ENCODE peak calls at places on chromosomes 3 and 15, in nine cellular contexts. Y is colonic mucosa; U is HCT116; M is A673; K is RWPE1; J is ovary; D is left lung; C is neuronal stem cell; L is effector memory CD4-positive, alpha-beta T cell. B is an unnamed sample.

GRCh38 chr3:115019900-115020299 is 127.2 kb downstream of the ZBTB20 start:
- DNase-seq in K (no peak), M (no peak), L (no peak), C (no peak), D (no peak), Y (no peak), J (no peak), U (no peak), B (peak)

GRCh38 chr3:7194081-7194835 is 333.3 kb downstream of the GRM7 start:
- DNase-seq in M (no peak), U (no peak), K (no peak), J (no peak), L (no peak), Y (no peak), D (no peak), C (no peak), B (no peak)

GRCh38 chr3:100614941-100615340 is 5.5 kb downstream of the ADGRG7 start:
- DNase-seq in M (no peak), Y (no peak), U (no peak), C (no peak), K (no peak), L (no peak), J (no peak), D (no peak), B (no peak)

GRCh38 chr3:39275052-39275451 is 4.8 kb downstream of the CX3CR1 start:
- DNase-seq in D (no peak), C (no peak), U (no peak), Y (no peak), L (no peak), M (no peak), K (no peak), J (no peak), B (no peak)

GRCh38 chr3:151838574-151839312 is 24.8 kb downstream of the AADAC start:
- DNase-seq in K (peak), D (no peak), U (peak), L (no peak), Y (peak), C (peak), J (peak), M (peak), B (peak)

GRCh38 chr3:183155499-183155898 is 7.0 kb downstream of the LAMP3 start:
- DNase-seq in C (no peak), Y (no peak), J (no peak), D (no peak), M (no peak), K (no peak), L (no peak), U (no peak), B (no peak)

GRCh38 chr15:74396445-74397238 is 29.2 kb upstream of the CYP11A1 start:
- DNase-seq in Y (no peak), L (no peak), D (no peak), M (no peak), K (peak), U (peak), J (no peak), C (no peak), B (no peak)

GRCh38 chr15:33148129-33148850 is 46.2 kb downstream of the FMN1 start:
- DNase-seq in D (no peak), C (no peak), M (no peak), Y (no peak), K (no peak), J (no peak), U (no peak), L (no peak), B (no peak)

GRCh38 chr3:98746882-98747281 is 16.3 kb upstream of the ST3GAL6 start:
- DNase-seq in U (no peak), J (no peak), K (no peak), D (no peak), Y (no peak), M (no peak), C (no peak), L (no peak), B (no peak)

GRCh38 chr3:133841196-133841595 is 35.6 kb downstream of the SRPRB start:
- DNase-seq in D (no peak), K (no peak), Y (no peak), C (no peak), L (no peak), J (no peak), U (no peak), M (no peak), B (no peak)

GRCh38 chr3:66629431-66630368 is 128.9 kb upstream of the LRIG1 start:
- DNase-seq in L (no peak), U (no peak), Y (no peak), J (no peak), C (no peak), K (no peak), M (no peak), D (no peak), B (no peak)

GRCh38 chr3:142889263-142890014 is 556 bp upstream of the PCOLCE2 start:
- DNase-seq in J (no peak), L (no peak), Y (no peak), U (no peak), M (peak), D (no peak), C (no peak), K (no peak), B (no peak)

GRCh38 chr15:41819455-41820050 is 8.3 kb upstream of the JMJD7 start:
- DNase-seq in M (no peak), C (no peak), D (no peak), Y (no peak), J (no peak), L (no peak), U (no peak), K (no peak), B (no peak)

GRCh38 chr15:56918907-56919707 is 663 bp downstream of the TCF12 start:
- DNase-seq in Y (peak), K (peak), C (peak), J (peak), D (peak), M (peak), L (peak), U (no peak), B (peak)

GRCh38 chr3:150830094-150830681 is 67.2 kb upstream of the SIAH2 start:
- DNase-seq in K (no peak), D (no peak), U (peak), C (no peak), L (no peak), J (no peak), Y (no peak), M (peak), B (no peak)

GRCh38 chr3:114624676-114625181 is 330.9 kb downstream of the TIGIT start:
- DNase-seq in Y (peak), J (peak), U (peak), L (no peak), M (peak), D (peak), K (peak), C (no peak), B (peak)

GRCh38 chr3:55408193-55408826 is 78.8 kb downstream of the WNT5A start:
- DNase-seq in L (no peak), Y (peak), U (no peak), C (no peak), J (no peak), D (no peak), K (no peak), M (no peak), B (no peak)

GRCh38 chr15:52124270-52124878 is 11.8 kb upstream of the BCL2L10 start:
- DNase-seq in U (no peak), L (no peak), C (no peak), M (no peak), Y (no peak), J (no peak), D (no peak), K (peak), B (no peak)

GRCh38 chr15:98875309-98875708 is 132.3 kb downstream of the PGPEP1L start:
- DNase-seq in Y (no peak), M (no peak), U (no peak), D (no peak), J (no peak), C (no peak), K (no peak), L (no peak), B (no peak)

GRCh38 chr15:99407716-99408115 is 156.4 kb downstream of the LRRC28 start:
- DNase-seq in K (no peak), C (no peak), M (no peak), J (no peak), D (no peak), L (no peak), Y (no peak), U (no peak), B (no peak)

GRCh38 chr15:71806452-71806931 is 3.9 kb upstream of the NR2E3 start:
- DNase-seq in Y (no peak), M (peak), U (no peak), K (no peak), D (no peak), J (no peak), L (no peak), C (no peak), B (no peak)

GRCh38 chr15:41013698-41014414 is 60.6 kb downstream of the CHAC1 start:
- DNase-seq in K (no peak), U (no peak), L (no peak), D (no peak), C (no peak), Y (no peak), J (no peak), M (peak), B (no peak)

GRCh38 chr3:163916596-163917560 is 1161.4 kb downstream of the SI start:
- DNase-seq in Y (no peak), D (no peak), L (no peak), J (no peak), C (peak), M (peak), U (peak), K (no peak), B (peak)

GRCh38 chr3:108329508-108329907 is 33.2 kb downstream of the HHLA2 start:
- DNase-seq in L (no peak), U (no peak), J (no peak), M (no peak), K (no peak), Y (no peak), D (no peak), C (no peak), B (no peak)

GRCh38 chr3:12571986-12572385 is 15.1 kb downstream of the MKRN2 start:
- DNase-seq in C (no peak), K (no peak), U (no peak), Y (no peak), D (no peak), J (no peak), M (no peak), L (no peak), B (no peak)

DNA sequence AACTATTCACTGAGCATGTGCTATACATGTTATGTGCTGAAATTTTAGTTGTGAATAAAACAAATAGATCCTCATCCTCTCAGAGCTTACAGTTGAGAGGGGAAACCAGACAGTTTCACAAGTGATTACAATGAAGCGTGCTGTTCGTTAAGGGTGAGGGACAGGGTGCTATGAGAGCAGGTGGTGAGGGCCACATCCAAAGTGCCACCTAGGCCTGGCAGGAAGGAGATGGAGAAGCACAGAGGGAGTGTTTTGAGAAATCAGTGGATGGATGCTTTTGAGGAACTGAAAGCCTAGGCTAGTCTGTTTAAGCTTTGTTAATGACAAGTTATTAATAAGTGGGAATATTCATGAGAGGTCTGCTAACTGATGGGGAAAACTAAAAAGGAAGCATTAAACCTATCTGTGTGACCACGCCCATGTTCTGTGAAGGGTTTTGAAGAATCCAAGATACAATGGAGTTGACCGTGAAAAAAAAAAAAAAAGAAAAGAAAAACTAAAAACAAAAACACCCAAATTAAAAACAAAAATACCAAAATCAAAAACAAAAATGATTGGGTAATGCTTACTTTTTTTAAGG is 7.3 kb downstream of the MCTP2 start:
- DNase-seq in M (no peak), L (no peak), J (no peak), C (no peak), Y (no peak), U (no peak), D (no peak), K (no peak), B (no peak)
- H3K27ac ChIP-seq in M (no peak), L (no peak), J (no peak), C (no peak), Y (peak), U (no peak), D (no peak), K (peak), B (no peak)

GRCh38 chr3:171965088-171965712 is 74.2 kb upstream of the FNDC3B start:
- DNase-seq in D (no peak), K (no peak), Y (no peak), L (no peak), U (no peak), C (no peak), M (no peak), J (no peak), B (no peak)

GRCh38 chr3:171970301-171970788 is 69.0 kb upstream of the FNDC3B start:
- DNase-seq in D (no peak), L (no peak), M (no peak), J (no peak), Y (no peak), C (no peak), U (no peak), K (no peak), B (no peak)

GRCh38 chr3:171966533-171967136 is 72.7 kb upstream of the FNDC3B start:
- DNase-seq in J (no peak), D (no peak), L (no peak), U (no peak), C (no peak), Y (no peak), K (no peak), M (no peak), B (no peak)

GRCh38 chr3:171967932-171968678 is 71.3 kb upstream of the FNDC3B start:
- DNase-seq in L (no peak), Y (no peak), M (no peak), J (no peak), K (no peak), D (no peak), U (no peak), C (no peak), B (no peak)

DNA sequence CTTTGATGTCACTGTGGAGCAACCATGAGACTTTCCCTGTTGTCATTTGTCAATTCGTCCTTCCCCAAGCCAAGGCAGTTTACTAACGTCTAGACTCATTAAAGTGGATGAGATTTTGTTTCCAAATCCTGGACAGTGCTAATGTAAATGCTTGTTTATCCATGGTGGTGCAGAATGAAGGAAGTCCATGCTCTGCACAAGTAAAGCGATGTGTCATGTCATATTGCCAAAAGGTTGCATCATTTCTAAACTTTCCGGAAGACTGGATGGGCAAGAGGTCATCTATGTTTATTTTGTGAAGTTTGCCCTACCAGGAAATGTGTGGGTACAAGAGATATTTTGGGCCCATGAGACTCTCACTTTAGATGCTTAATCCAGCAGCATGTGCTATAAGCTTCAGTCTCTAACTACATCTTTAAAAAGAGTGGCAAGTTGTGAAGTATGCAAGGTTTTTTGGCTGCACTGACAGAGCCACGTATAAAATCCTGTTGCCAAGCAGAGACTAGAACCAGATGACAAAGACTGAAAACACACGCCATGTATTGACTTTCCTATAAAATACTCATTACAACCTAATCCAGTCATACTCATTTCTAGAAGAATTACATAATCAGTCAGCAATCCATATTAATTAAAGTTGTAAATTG is 72.1 kb upstream of the FNDC3B start:
- DNase-seq in D (no peak), K (peak), L (no peak), J (no peak), M (no peak), Y (no peak), C (no peak), U (peak), B (peak)
- H3K27ac ChIP-seq in D (peak), K (no peak), L (no peak), J (no peak), M (no peak), Y (peak), C (no peak), U (no peak), B (peak)

GRCh38 chr3:70072754-70073153 is 73.2 kb downstream of the SAMMSON start:
- DNase-seq in M (no peak), L (no peak), C (no peak), J (no peak), Y (no peak), U (no peak), K (no peak), D (no peak), B (no peak)

GRCh38 chr3:70071138-70071537 is 71.6 kb downstream of the SAMMSON start:
- DNase-seq in C (no peak), U (no peak), D (no peak), J (no peak), K (no peak), L (no peak), M (no peak), Y (no peak), B (no peak)

GRCh38 chr3:70069557-70069956 is 70.0 kb downstream of the SAMMSON start:
- DNase-seq in K (no peak), J (no peak), Y (no peak), M (no peak), U (no peak), D (no peak), L (no peak), C (no peak), B (no peak)

GRCh38 chr3:70067860-70068479 is 68.4 kb downstream of the SAMMSON start:
- DNase-seq in U (no peak), Y (no peak), J (no peak), M (no peak), C (no peak), K (no peak), D (no peak), L (no peak), B (no peak)

DNA sequence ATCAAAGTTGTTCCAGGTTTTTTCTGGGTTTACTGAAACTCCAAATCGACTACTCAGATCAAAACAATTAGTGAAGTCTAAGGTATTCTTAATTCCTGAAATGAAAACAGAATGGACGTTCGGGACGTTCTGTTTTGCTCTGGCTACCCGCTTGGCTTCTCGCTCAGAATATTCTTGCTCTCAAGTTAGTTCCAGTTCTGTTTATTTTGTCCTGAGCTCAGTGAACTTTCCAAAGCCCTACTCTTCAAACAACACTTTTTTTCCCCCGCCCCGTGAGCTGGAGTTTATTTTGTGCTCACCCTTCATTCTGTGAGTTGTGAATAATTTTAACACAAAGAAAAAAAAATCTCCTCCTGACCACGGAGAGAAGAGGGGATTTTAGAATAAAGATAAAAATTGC is 72.6 kb downstream of the SAMMSON start:
- DNase-seq in C (no peak), D (no peak), Y (no peak), K (no peak), U (no peak), M (no peak), J (no peak), L (no peak), B (no peak)
- H3K27ac ChIP-seq in C (peak), D (no peak), Y (no peak), K (no peak), U (no peak), M (no peak), J (no peak), L (no peak), B (no peak)

DNA sequence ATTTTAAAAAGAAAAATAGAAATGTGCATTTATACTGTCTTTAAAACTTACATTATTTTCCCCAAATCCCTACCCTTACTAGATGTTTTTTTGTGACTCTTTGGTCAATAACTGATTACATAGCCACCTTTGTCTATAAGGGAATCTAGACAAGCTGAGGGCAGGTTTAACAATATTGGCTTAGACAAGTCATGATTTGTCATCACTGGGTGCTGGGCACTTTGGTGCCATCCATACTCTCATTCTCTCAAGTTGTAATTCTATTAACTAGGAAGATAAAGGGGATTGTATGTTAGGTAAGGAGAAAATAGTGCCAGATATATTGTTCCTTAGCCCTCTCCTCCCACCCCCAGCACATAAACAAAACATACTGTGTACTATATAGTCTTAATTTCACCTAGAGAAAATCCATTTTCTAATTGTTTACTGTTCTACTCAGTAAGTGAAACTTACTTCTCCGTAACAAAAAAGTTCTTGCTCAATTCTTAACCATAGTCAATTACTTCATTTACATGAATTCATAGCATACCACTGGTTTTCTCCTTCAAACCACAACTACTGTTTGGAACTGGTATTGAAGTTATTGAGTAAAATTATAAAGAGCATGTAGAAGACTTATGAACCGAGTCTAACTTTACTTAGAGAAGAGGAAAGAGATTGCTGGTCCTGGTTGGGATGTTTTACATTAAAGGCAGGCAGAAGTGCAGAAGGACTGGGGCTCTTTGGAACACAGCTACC is 877.1 kb downstream of the PDCD6IP start:
- DNase-seq in K (no peak), U (no peak), L (no peak), M (no peak), J (no peak), C (no peak), D (no peak), Y (no peak), B (no peak)
- H3K27ac ChIP-seq in K (no peak), U (no peak), L (no peak), M (no peak), J (no peak), C (no peak), D (no peak), Y (no peak), B (no peak)

DNA sequence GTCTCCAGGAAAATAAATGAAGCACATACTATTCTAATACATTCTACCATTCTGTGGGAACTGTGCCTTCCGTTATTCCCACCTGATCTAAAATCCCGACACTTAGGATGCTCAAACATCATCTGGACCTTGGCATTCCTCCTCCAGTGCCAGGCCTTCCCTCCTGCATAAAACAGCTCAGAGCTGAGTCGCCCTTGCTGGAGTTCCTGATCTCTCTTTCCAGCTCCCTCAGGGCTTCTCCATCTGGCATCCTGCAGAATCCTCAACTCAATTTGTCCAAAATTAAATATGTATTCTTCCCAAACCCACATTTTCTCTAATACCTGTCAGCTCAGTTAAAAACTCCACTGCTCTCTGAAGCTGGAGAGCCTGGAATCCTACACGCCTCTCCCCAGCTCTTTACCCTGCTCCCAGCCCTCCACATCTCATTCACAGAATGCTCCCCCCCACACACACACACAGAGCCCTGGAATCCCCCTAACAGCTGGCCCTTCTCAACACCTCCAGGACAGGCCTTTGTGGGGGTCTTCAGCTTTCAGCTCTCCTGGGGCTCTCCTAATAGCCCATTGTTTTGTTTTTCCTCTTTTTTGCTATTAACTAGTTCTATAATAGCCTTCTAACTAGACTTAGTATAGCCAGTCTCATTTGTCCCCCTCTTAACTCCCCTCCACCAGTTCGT is 78.5 kb downstream of the HMG20A start:
- DNase-seq in Y (no peak), M (no peak), U (no peak), C (no peak), D (no peak), L (no peak), K (no peak), J (no peak), B (no peak)
- H3K27ac ChIP-seq in Y (no peak), M (no peak), U (no peak), C (peak), D (no peak), L (no peak), K (peak), J (no peak), B (no peak)

GRCh38 chr3:57451150-57451846 is 92.8 kb downstream of the DNAH12 start:
- DNase-seq in L (no peak), M (no peak), J (no peak), D (no peak), U (no peak), K (no peak), Y (no peak), C (no peak), B (no peak)
- H3K27ac ChIP-seq in L (no peak), M (no peak), J (no peak), D (peak), U (peak), K (no peak), Y (no peak), C (no peak), B (no peak)